ENCODE peak calls at places on chromosomes 5 and 9, in seven cellular contexts. N is A549, J is fibroblast of lung, B is HCT116, D is neural progenitor cell, C is H9, M is MM.1S. U is an unnamed sample.

GRCh38 chr5:77545285-77545684 is 53.2 kb upstream of the WDR41 start:
- DNase-seq in N (no peak), J (no peak), B (no peak), D (no peak), C (no peak), M (no peak), U (no peak)

GRCh38 chr5:125813221-125813974 is 609.8 kb upstream of the GRAMD2B start:
- DNase-seq in N (no peak), J (no peak), B (no peak), D (no peak), C (no peak), M (no peak), U (no peak)

GRCh38 chr9:102225806-102226441 is 487.5 kb upstream of the GRIN3A start:
- DNase-seq in N (no peak), J (no peak), B (no peak), D (no peak), C (no peak), M (no peak), U (no peak)

GRCh38 chr5:78995521-78995920 is 10.4 kb upstream of the ARSB start:
- DNase-seq in N (no peak), J (no peak), B (no peak), D (no peak), C (no peak), M (no peak), U (no peak)

GRCh38 chr9:87612536-87612935 is 113.4 kb upstream of the CTSL start:
- DNase-seq in N (no peak), J (no peak), B (no peak), D (no peak), C (no peak), M (no peak), U (no peak)

GRCh38 chr9:124266826-124267201 is 9.1 kb downstream of the NEK6 start:
- DNase-seq in N (no peak), J (no peak), B (no peak), D (no peak), C (no peak), M (no peak), U (no peak)

GRCh38 chr9:72312563-72312962 is 52.4 kb downstream of the ZFAND5 start:
- DNase-seq in N (no peak), J (no peak), B (no peak), D (no peak), C (no peak), M (no peak), U (no peak)

GRCh38 chr5:122774861-122775712 is at the start of gene SNX2:
- DNase-seq in N (peak; percentile 59), J (peak; percentile 85), B (peak; percentile 66), D (peak; percentile 97), C (peak; percentile 93), M (peak; percentile 89), U (peak; percentile 93)

GRCh38 chr9:132147839-132148238 is 14.0 kb upstream of the NTNG2 start:
- DNase-seq in N (no peak), J (no peak), B (no peak), D (no peak), C (no peak), M (no peak), U (peak; percentile 32)

GRCh38 chr5:1255081-1255561 is 29.9 kb downstream of the SLC6A18 start:
- DNase-seq in N (no peak), J (no peak), B (no peak), D (no peak), C (no peak), M (no peak), U (no peak)

GRCh38 chr9:129333961-129334743 is 156.1 kb upstream of the IER5L start:
- DNase-seq in N (peak; percentile 95), J (peak; percentile 95), B (peak; percentile 93), D (peak; percentile 93), C (peak; percentile 99), M (no peak), U (peak; percentile 98)

GRCh38 chr5:9894571-9895304 is 264.6 kb upstream of the TAS2R1 start:
- DNase-seq in N (no peak), J (no peak), B (no peak), D (no peak), C (no peak), M (no peak), U (no peak)

GRCh38 chr5:96226941-96227552 is 206.0 kb downstream of the PCSK1 start:
- DNase-seq in N (no peak), J (peak; percentile 93), B (no peak), D (peak; percentile 10), C (no peak), M (no peak), U (peak; percentile 30)

GRCh38 chr9:34363619-34364351 is 12.9 kb downstream of the MYORG start:
- DNase-seq in N (no peak), J (no peak), B (no peak), D (peak; percentile 75), C (peak; percentile 57), M (no peak), U (peak; percentile 46)

GRCh38 chr5:146662229-146662628 is 146.2 kb upstream of the GPR151 start:
- DNase-seq in N (peak; percentile 5), J (peak; percentile 30), B (peak; percentile 3), D (no peak), C (no peak), M (peak; percentile 48), U (no peak)

GRCh38 chr5:61048534-61048933 is 103.5 kb downstream of the NDUFAF2 start:
- DNase-seq in N (no peak), J (peak; percentile 54), B (peak; percentile 88), D (no peak), C (no peak), M (no peak), U (no peak)

GRCh38 chr9:136143215-136144001 is 24.7 kb upstream of the TMEM250 start:
- DNase-seq in N (no peak), J (peak; percentile 25), B (no peak), D (peak; percentile 80), C (peak; percentile 81), M (peak; percentile 21), U (peak; percentile 92)

GRCh38 chr5:178078197-178078995 is 34.9 kb upstream of the N4BP3 start:
- DNase-seq in N (no peak), J (peak; percentile 88), B (no peak), D (no peak), C (no peak), M (no peak), U (peak; percentile 94)

GRCh38 chr5:174056064-174056842 is 10.7 kb downstream of the NSG2 start:
- DNase-seq in N (no peak), J (no peak), B (no peak), D (no peak), C (no peak), M (no peak), U (no peak)

GRCh38 chr5:143056331-143056689 is 286.1 kb downstream of the ARHGAP26 start:
- DNase-seq in N (no peak), J (no peak), B (no peak), D (no peak), C (no peak), M (no peak), U (no peak)

GRCh38 chr5:15009420-15009819 is 137.8 kb upstream of the ANKH start:
- DNase-seq in N (peak; percentile 60), J (peak; percentile 82), B (peak; percentile 51), D (no peak), C (no peak), M (no peak), U (no peak)

GRCh38 chr9:112623198-112623597 is 94.7 kb downstream of the INIP start:
- DNase-seq in N (no peak), J (no peak), B (no peak), D (no peak), C (no peak), M (no peak), U (no peak)

GRCh38 chr5:158943057-158943456 is 156.7 kb downstream of the EBF1 start:
- DNase-seq in N (peak; percentile 92), J (peak; percentile 76), B (peak; percentile 16), D (no peak), C (no peak), M (no peak), U (peak; percentile 77)

GRCh38 chr5:121949885-121950284 is 11.9 kb upstream of the SRFBP1 start:
- DNase-seq in N (peak; percentile 37), J (peak; percentile 79), B (peak; percentile 29), D (peak; percentile 55), C (peak; percentile 27), M (peak; percentile 53), U (peak; percentile 76)

GRCh38 chr5:67817652-67818051 is 397.9 kb upstream of the PIK3R1 start:
- DNase-seq in N (no peak), J (no peak), B (no peak), D (no peak), C (peak; percentile 46), M (no peak), U (no peak)

DNA sequence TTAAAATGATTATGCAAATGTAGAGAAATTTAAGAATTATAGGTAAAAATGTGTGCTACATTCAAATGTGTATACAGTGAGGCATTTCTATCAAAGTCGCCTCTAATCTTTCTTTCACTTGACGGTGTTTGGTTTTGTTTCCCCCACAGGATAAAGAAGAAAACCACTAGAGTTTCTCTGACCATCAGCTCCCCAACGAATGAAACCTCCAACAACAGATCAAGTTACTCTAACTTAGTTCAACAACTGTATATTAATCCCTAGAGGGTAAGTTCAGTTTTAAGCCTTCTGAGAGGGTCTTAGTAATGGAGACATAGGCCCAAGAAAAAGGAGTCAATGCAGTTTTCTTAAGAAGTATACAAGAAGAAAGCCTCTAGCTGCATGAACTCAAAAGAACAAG is 11.5 kb upstream of the MYOT start:
- DNase-seq in N (no peak), J (no peak), B (no peak), D (no peak), C (no peak), M (peak; percentile 64), U (no peak)
- H3K4me2 ChIP-seq in N (no peak overlapping the region), J (no peak overlapping the region), B (no peak overlapping the region), D (no peak overlapping the region), C (no peak overlapping the region), M (peak overlapping the region; percentile 34), U (no peak overlapping the region)

GRCh38 chr9:15250013-15250412 is 57.0 kb downstream of the TTC39B start:
- DNase-seq in N (no peak), J (no peak), B (no peak), D (peak; percentile 35), C (no peak), M (no peak), U (no peak)

GRCh38 chr9:15248106-15248505 is 58.9 kb downstream of the TTC39B start:
- DNase-seq in N (no peak), J (no peak), B (no peak), D (no peak), C (no peak), M (no peak), U (no peak)

GRCh38 chr9:15246688-15247087 is 60.3 kb downstream of the TTC39B start:
- DNase-seq in N (no peak), J (no peak), B (peak; percentile 4), D (no peak), C (no peak), M (no peak), U (peak; percentile 59)

GRCh38 chr9:15248596-15248995 is 58.4 kb downstream of the TTC39B start:
- DNase-seq in N (no peak), J (no peak), B (no peak), D (no peak), C (no peak), M (no peak), U (no peak)

GRCh38 chr9:15249042-15249818 is 57.8 kb downstream of the TTC39B start:
- DNase-seq in N (no peak), J (peak; percentile 65), B (no peak), D (peak; percentile 59), C (no peak), M (no peak), U (peak; percentile 89)
- H3K4me2 ChIP-seq in N (no peak overlapping the region), J (peak overlapping the region; percentile 1), B (no peak overlapping the region), D (peak overlapping the region; percentile 55), C (no peak overlapping the region), M (no peak overlapping the region), U (peak overlapping the region; percentile 42)

GRCh38 chr9:120927125-120928014 is 774 bp upstream of the TRAF1 start:
- DNase-seq in N (no peak), J (no peak), B (no peak), D (no peak), C (no peak), M (no peak), U (no peak)
- H3K4me2 ChIP-seq in N (no peak overlapping the region), J (no peak overlapping the region), B (peak overlapping the region; percentile 79), D (no peak overlapping the region), C (peak overlapping the region; percentile 51), M (peak overlapping the region; percentile 92), U (no peak overlapping the region)

GRCh38 chr5:139524932-139525585 is 36.1 kb upstream of the UBE2D2 start:
- DNase-seq in N (no peak), J (no peak), B (no peak), D (no peak), C (no peak), M (no peak), U (peak; percentile 15)
- H3K4me2 ChIP-seq in N (no peak overlapping the region), J (no peak overlapping the region), B (no peak overlapping the region), D (no peak overlapping the region), C (no peak overlapping the region), M (no peak overlapping the region), U (no peak overlapping the region)